ENCODE peak calls at places on chromosomes 16 and 17, in five cellular contexts. One of them, this sample, is unnamed.

GRCh38 chr17:20223808-20224328 is 214.7 kb downstream of the SPECC1 start:
- DNase-seq in WTC11: no peak
- DNase-seq in pancreas: no peak
- DNase-seq in HFF-Myc: no peak
- DNase-seq in dorsolateral prefrontal cortex: no peak
- DNase-seq in this sample: no peak

GRCh38 chr17:41967141-41967920 is 736 bp downstream of the CNP start:
- DNase-seq in WTC11: peak; percentile 23
- DNase-seq in pancreas: peak; percentile 35
- DNase-seq in HFF-Myc: no peak
- DNase-seq in dorsolateral prefrontal cortex: peak; percentile 93
- DNase-seq in this sample: peak; percentile 61

GRCh38 chr16:12340151-12340733 is 363.7 kb downstream of the SNX29 start:
- DNase-seq in WTC11: peak; percentile 74
- DNase-seq in pancreas: no peak
- DNase-seq in HFF-Myc: no peak
- DNase-seq in dorsolateral prefrontal cortex: no peak
- DNase-seq in this sample: peak; percentile 85

GRCh38 chr17:41521574-41522261 is 3.0 kb upstream of the KRT15 start:
- DNase-seq in WTC11: peak; percentile 57
- DNase-seq in pancreas: no peak
- DNase-seq in HFF-Myc: no peak
- DNase-seq in dorsolateral prefrontal cortex: no peak
- DNase-seq in this sample: peak; percentile 77

GRCh38 chr17:67682196-67682595 is 35.5 kb upstream of the NOL11 start:
- DNase-seq in WTC11: no peak
- DNase-seq in pancreas: peak; percentile 17
- DNase-seq in HFF-Myc: no peak
- DNase-seq in dorsolateral prefrontal cortex: no peak
- DNase-seq in this sample: no peak

GRCh38 chr16:19284207-19284606 is 1.3 kb upstream of the CLEC19A start:
- DNase-seq in WTC11: no peak
- DNase-seq in pancreas: peak; percentile 81
- DNase-seq in HFF-Myc: no peak
- DNase-seq in dorsolateral prefrontal cortex: peak; percentile 71
- DNase-seq in this sample: no peak

GRCh38 chr16:5851583-5851982 is 754.0 kb upstream of the EEF2KMT start:
- DNase-seq in WTC11: no peak
- DNase-seq in pancreas: no peak
- DNase-seq in HFF-Myc: no peak
- DNase-seq in dorsolateral prefrontal cortex: no peak
- DNase-seq in this sample: no peak

GRCh38 chr17:38741853-38742421 is 6.2 kb downstream of the PCGF2 start:
- DNase-seq in WTC11: no peak
- DNase-seq in pancreas: peak; percentile 90
- DNase-seq in HFF-Myc: no peak
- DNase-seq in dorsolateral prefrontal cortex: no peak
- DNase-seq in this sample: peak; percentile 83

GRCh38 chr16:74774223-74775139 is at the start of gene FA2H:
- DNase-seq in WTC11: peak; percentile 88
- DNase-seq in pancreas: peak; percentile 92
- DNase-seq in HFF-Myc: no peak
- DNase-seq in dorsolateral prefrontal cortex: peak; percentile 95
- DNase-seq in this sample: peak; percentile 92

GRCh38 chr16:66255647-66256046 is 110.8 kb upstream of the CDH5 start:
- DNase-seq in WTC11: peak; percentile 32
- DNase-seq in pancreas: no peak
- DNase-seq in HFF-Myc: no peak
- DNase-seq in dorsolateral prefrontal cortex: no peak
- DNase-seq in this sample: no peak
- TF ChIP-seq CTCF in WTC11: no peak
- TF ChIP-seq CTCF in pancreas: no peak
- TF ChIP-seq CTCF in HFF-Myc: no peak
- TF ChIP-seq CTCF in dorsolateral prefrontal cortex: no peak
- TF ChIP-seq CTCF in this sample: no peak

DNA sequence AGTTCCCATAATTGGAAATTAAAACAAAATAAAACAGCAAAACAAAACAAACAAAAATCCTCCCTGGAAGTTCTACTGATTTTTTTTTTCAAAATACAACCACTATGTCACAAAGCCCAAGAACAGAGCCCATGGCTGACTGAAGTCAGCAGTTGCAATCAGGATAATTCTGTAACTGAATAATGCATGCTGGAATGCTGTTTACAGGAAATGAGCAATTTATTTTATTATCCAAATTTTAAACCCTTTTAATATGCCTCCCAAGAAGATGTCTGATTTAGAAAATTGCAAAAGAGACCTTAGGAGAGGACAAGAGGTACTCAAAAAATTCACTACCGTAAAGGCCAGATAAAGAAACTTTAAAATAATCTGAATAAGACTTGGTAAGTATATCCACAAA is 578.2 kb downstream of the TOX3 start:
- DNase-seq in WTC11: no peak
- DNase-seq in pancreas: no peak
- DNase-seq in HFF-Myc: no peak
- DNase-seq in dorsolateral prefrontal cortex: no peak
- DNase-seq in this sample: no peak
- TF ChIP-seq CTCF in WTC11: no peak
- TF ChIP-seq CTCF in pancreas: no peak
- TF ChIP-seq CTCF in HFF-Myc: no peak
- TF ChIP-seq CTCF in dorsolateral prefrontal cortex: no peak
- TF ChIP-seq CTCF in this sample: no peak

DNA sequence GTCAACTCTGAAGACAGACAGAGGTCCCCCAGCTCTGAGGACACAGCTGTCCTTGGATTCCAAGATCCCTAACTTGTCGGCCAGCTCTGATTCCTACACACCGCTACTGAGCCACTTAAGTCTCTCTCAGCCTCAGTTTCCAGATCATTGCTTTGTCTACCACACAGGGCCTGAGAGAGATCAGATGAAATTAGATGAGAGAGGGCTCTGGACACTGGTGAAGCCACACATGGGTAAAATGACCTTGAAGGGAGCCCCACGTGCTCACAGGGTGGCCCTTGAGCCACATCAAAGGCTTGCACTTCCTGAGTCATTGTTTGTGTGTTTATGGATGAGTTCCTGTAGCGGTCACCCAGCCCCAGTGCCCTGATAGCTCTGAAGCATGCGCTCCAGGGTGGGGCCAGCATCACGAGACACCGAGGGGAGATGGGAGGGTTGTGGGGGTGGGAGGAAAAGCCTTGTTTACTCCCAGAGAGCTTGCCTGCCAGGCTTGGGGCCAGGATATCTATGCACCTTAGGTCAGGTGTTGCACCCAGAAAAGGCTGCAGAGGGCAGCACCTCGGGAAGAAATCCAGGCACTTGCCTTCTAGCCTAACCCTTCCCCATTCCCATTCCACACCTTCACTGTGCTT is 32.7 kb upstream of the SLC6A2 start:
- DNase-seq in WTC11: peak; percentile 73
- DNase-seq in pancreas: no peak
- DNase-seq in HFF-Myc: peak; percentile 25
- DNase-seq in dorsolateral prefrontal cortex: no peak
- DNase-seq in this sample: no peak
- TF ChIP-seq CTCF in WTC11: peak; percentile 28
- TF ChIP-seq CTCF in pancreas: no peak
- TF ChIP-seq CTCF in HFF-Myc: peak; percentile 31
- TF ChIP-seq CTCF in dorsolateral prefrontal cortex: no peak
- TF ChIP-seq CTCF in this sample: no peak

DNA sequence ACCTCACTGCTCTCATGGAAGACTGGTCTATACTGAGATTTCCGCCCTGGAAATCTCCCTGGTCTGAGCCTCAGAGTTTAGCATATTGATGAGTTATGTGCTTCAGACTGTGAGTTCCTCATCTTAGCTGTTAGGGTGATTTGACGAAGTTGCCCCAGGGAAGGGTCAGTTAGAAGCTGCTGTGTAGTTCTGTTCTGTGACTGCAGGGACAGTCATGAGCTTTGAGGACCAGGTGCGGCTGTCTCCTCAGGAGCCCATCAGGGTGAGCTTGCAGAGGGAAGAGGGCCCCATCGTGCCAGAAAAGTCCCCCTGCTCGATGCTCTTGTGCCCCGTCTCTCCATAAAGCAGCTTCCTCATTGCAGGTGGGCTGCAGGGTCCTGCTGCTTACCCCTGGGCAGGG is 28.3 kb upstream of the IL17C start:
- DNase-seq in WTC11: peak; percentile 34
- DNase-seq in pancreas: no peak
- DNase-seq in HFF-Myc: no peak
- DNase-seq in dorsolateral prefrontal cortex: no peak
- DNase-seq in this sample: no peak
- TF ChIP-seq CTCF in WTC11: no peak
- TF ChIP-seq CTCF in pancreas: no peak
- TF ChIP-seq CTCF in HFF-Myc: peak; percentile 6
- TF ChIP-seq CTCF in dorsolateral prefrontal cortex: no peak
- TF ChIP-seq CTCF in this sample: no peak

DNA sequence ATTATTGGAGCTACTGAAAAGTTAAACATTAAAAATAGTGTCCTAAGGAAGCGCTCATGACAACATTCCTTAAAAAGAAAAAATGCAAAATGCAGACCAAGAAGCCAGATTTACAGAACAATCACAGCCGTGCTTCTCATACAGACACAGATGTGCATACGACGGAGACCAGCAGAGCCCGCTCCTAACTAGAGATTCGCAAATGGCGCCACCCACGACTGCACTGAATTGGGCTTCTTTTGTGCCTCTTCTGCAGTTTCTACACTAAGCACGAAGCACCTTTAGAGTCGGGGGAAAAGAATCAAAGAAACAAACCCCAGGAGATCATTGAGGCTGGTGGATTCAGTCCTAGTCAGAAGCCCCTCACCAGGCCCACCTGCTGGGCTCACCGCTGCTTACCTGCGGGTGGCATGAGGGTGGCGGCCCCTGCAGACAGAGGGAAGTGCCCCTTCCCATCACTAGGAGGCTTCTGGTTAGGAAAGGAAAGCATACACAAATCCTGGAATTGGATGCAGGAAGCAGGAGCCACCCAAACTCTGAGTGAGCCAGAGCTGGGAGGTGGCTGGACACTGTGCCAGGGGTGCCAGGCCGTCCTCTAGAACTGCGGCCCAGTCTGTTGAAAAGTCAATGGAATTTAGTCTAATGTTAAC is 64.9 kb upstream of the CHMP6 start:
- DNase-seq in WTC11: no peak
- DNase-seq in pancreas: no peak
- DNase-seq in HFF-Myc: no peak
- DNase-seq in dorsolateral prefrontal cortex: no peak
- DNase-seq in this sample: no peak
- TF ChIP-seq CTCF in WTC11: no peak
- TF ChIP-seq CTCF in pancreas: no peak
- TF ChIP-seq CTCF in HFF-Myc: no peak
- TF ChIP-seq CTCF in dorsolateral prefrontal cortex: no peak
- TF ChIP-seq CTCF in this sample: no peak

GRCh38 chr17:80989586-80989913 is 2.1 kb upstream of the CHMP6 start:
- DNase-seq in WTC11: no peak
- DNase-seq in pancreas: no peak
- DNase-seq in HFF-Myc: no peak
- DNase-seq in dorsolateral prefrontal cortex: no peak
- DNase-seq in this sample: no peak
- TF ChIP-seq CTCF in WTC11: no peak
- TF ChIP-seq CTCF in pancreas: no peak
- TF ChIP-seq CTCF in HFF-Myc: no peak
- TF ChIP-seq CTCF in dorsolateral prefrontal cortex: no peak
- TF ChIP-seq CTCF in this sample: no peak